ENCODE peak calls at places on chromosomes 7 and 10, in five cellular contexts. Y, V, Z, I and D are unnamed samples.

GRCh38 chr7:122132341-122132740 is 11.7 kb downstream of the AASS start:
- DNase-seq in Y (no peak), Z (no peak), V (no peak), I (no peak), D (peak)

GRCh38 chr10:118504044-118504944 is 91.2 kb downstream of the PRLHR start:
- DNase-seq in I (no peak), Z (no peak), V (peak), Y (no peak), D (peak)

GRCh38 chr10:3838723-3839437 is 53.9 kb upstream of the KLF6 start:
- DNase-seq in V (no peak), Z (no peak), I (no peak), Y (no peak), D (no peak)

GRCh38 chr10:3486346-3487065 is 298.5 kb downstream of the KLF6 start:
- DNase-seq in I (no peak), V (no peak), Z (peak), Y (no peak), D (no peak)

GRCh38 chr7:99258501-99258900 is 14.1 kb upstream of the MYH16 start:
- DNase-seq in Y (no peak), V (no peak), Z (no peak), I (no peak), D (no peak)

GRCh38 chr10:1557081-1557480 is 180.2 kb downstream of the ADARB2 start:
- DNase-seq in I (no peak), Y (no peak), V (no peak), Z (no peak), D (no peak)

GRCh38 chr10:36504752-36505151 is 620.6 kb upstream of the ANKRD30A start:
- DNase-seq in I (no peak), Z (no peak), Y (no peak), V (no peak), D (peak)

GRCh38 chr7:29397398-29397797 is 166.2 kb upstream of the PRR15 start:
- DNase-seq in I (no peak), V (no peak), Y (no peak), Z (no peak), D (no peak)

GRCh38 chr7:30886608-30887011 is 25.0 kb upstream of the AQP1 start:
- DNase-seq in Z (no peak), Y (no peak), I (no peak), V (no peak), D (peak)

GRCh38 chr7:140330128-140330527 is 68.2 kb downstream of the SLC37A3 start:
- DNase-seq in Y (no peak), I (no peak), V (no peak), Z (no peak), D (no peak)

GRCh38 chr7:95811846-95812445 is 39.6 kb downstream of the DYNC1I1 start:
- DNase-seq in V (no peak), Z (peak), Y (no peak), I (no peak), D (peak)

GRCh38 chr10:116000151-116000550 is 272.9 kb downstream of the GFRA1 start:
- DNase-seq in I (no peak), Y (no peak), V (no peak), Z (no peak), D (no peak)

GRCh38 chr10:72162978-72163377 is 52.8 kb upstream of the ANAPC16 start:
- DNase-seq in Z (no peak), V (no peak), I (no peak), Y (no peak), D (no peak)

GRCh38 chr10:91887075-91887899 is 22.0 kb downstream of the FGFBP3 start:
- DNase-seq in V (no peak), Y (no peak), Z (no peak), I (no peak), D (peak)

GRCh38 chr7:18530224-18531179 is 35.0 kb downstream of the HDAC9 start:
- DNase-seq in Z (no peak), Y (no peak), V (no peak), I (no peak), D (no peak)

GRCh38 chr7:122965306-122965705 is 30.2 kb downstream of the TAS2R16 start:
- DNase-seq in Y (no peak), I (no peak), Z (peak), V (no peak), D (no peak)

GRCh38 chr7:152462995-152463713 is 27.4 kb upstream of the KMT2C start:
- DNase-seq in I (no peak), Y (no peak), Z (peak), V (no peak), D (no peak)

GRCh38 chr7:134752006-134752760 is 27.3 kb upstream of the CALD1 start:
- DNase-seq in I (no peak), V (no peak), Y (no peak), Z (no peak), D (peak)

GRCh38 chr7:71601840-71602239 is 469.9 kb downstream of the GALNT17 start:
- DNase-seq in Y (no peak), Z (no peak), V (no peak), I (no peak), D (no peak)

GRCh38 chr10:97664282-97664850 is 22.7 kb downstream of the AVPI1 start:
- DNase-seq in Y (no peak), V (no peak), Z (no peak), I (no peak), D (no peak)

GRCh38 chr7:102843850-102844249 is 69.0 kb upstream of the LRRC17 start:
- DNase-seq in Z (no peak), I (no peak), V (no peak), Y (no peak), D (no peak)

GRCh38 chr10:16505168-16505567 is 16.5 kb downstream of the C1QL3 start:
- DNase-seq in Y (no peak), V (no peak), Z (no peak), I (no peak), D (no peak)

GRCh38 chr10:92787557-92788152 is 60.7 kb upstream of the EXOC6 start:
- DNase-seq in I (no peak), Z (no peak), Y (no peak), V (no peak), D (no peak)

GRCh38 chr10:121058082-121058481 is 206.9 kb downstream of the WDR11 start:
- DNase-seq in Z (no peak), I (no peak), V (no peak), Y (no peak), D (no peak)